ENCODE peak calls at places on chromosomes 12 and 14, in six cellular contexts. One of them, this sample, is unnamed. For H3K4me1, the result is how much of the 10 kb centered on the place peaks cover.

GRCh38 chr14:104280085-104280901 is 141.9 kb downstream of the KIF26A start:
- DNase-seq in tibial artery: peak
- DNase-seq in IMR-90: no peak
- DNase-seq in Panc1: no peak
- DNase-seq in K562: no peak
- DNase-seq in upper lobe of right lung: peak
- DNase-seq in this sample: peak

GRCh38 chr12:26631846-26632245 is 201.1 kb downstream of the ITPR2 start:
- DNase-seq in Panc1: no peak
- DNase-seq in tibial artery: no peak
- DNase-seq in IMR-90: peak
- DNase-seq in K562: no peak
- DNase-seq in upper lobe of right lung: no peak
- DNase-seq in this sample: peak

GRCh38 chr12:9856154-9856553 is 13.0 kb downstream of the CLEC2B start:
- DNase-seq in Panc1: no peak
- DNase-seq in tibial artery: no peak
- DNase-seq in upper lobe of right lung: no peak
- DNase-seq in IMR-90: no peak
- DNase-seq in K562: no peak
- DNase-seq in this sample: no peak

GRCh38 chr12:8697476-8698131 is at the start of gene RIMKLB:
- DNase-seq in tibial artery: peak
- DNase-seq in IMR-90: peak
- DNase-seq in upper lobe of right lung: peak
- DNase-seq in Panc1: no peak
- DNase-seq in K562: peak
- DNase-seq in this sample: peak

GRCh38 chr14:93303659-93304058 is 29.2 kb downstream of the BTBD7 start:
- DNase-seq in K562: peak
- DNase-seq in tibial artery: no peak
- DNase-seq in upper lobe of right lung: no peak
- DNase-seq in Panc1: no peak
- DNase-seq in IMR-90: no peak
- DNase-seq in this sample: no peak

GRCh38 chr14:65333926-65334687 is 78.4 kb upstream of the FUT8 start:
- DNase-seq in Panc1: no peak
- DNase-seq in IMR-90: peak
- DNase-seq in upper lobe of right lung: no peak
- DNase-seq in tibial artery: no peak
- DNase-seq in K562: no peak
- DNase-seq in this sample: no peak

GRCh38 chr12:25723286-25723685 is 170.2 kb upstream of the LMNTD1 start:
- DNase-seq in Panc1: no peak
- DNase-seq in K562: no peak
- DNase-seq in tibial artery: no peak
- DNase-seq in IMR-90: peak
- DNase-seq in upper lobe of right lung: no peak
- DNase-seq in this sample: no peak

GRCh38 chr14:63896278-63896720 is 43.5 kb downstream of the SYNE2 start:
- DNase-seq in IMR-90: peak
- DNase-seq in K562: no peak
- DNase-seq in upper lobe of right lung: no peak
- DNase-seq in tibial artery: peak
- DNase-seq in Panc1: no peak
- DNase-seq in this sample: no peak

GRCh38 chr12:23049180-23049579 is 424.2 kb downstream of the ETNK1 start:
- DNase-seq in Panc1: no peak
- DNase-seq in IMR-90: peak
- DNase-seq in tibial artery: no peak
- DNase-seq in upper lobe of right lung: no peak
- DNase-seq in K562: no peak
- DNase-seq in this sample: no peak

GRCh38 chr14:33249361-33249760 is 310.7 kb downstream of the NPAS3 start:
- DNase-seq in IMR-90: no peak
- DNase-seq in Panc1: no peak
- DNase-seq in K562: no peak
- DNase-seq in tibial artery: no peak
- DNase-seq in upper lobe of right lung: no peak
- DNase-seq in this sample: no peak

GRCh38 chr12:113292091-113292490 is 42.8 kb downstream of the SLC8B1 start:
- DNase-seq in Panc1: no peak
- DNase-seq in IMR-90: peak
- DNase-seq in K562: no peak
- DNase-seq in upper lobe of right lung: no peak
- DNase-seq in tibial artery: no peak
- DNase-seq in this sample: peak

GRCh38 chr14:42214981-42215491 is 608.4 kb downstream of the LRFN5 start:
- DNase-seq in tibial artery: no peak
- DNase-seq in upper lobe of right lung: no peak
- DNase-seq in IMR-90: peak
- DNase-seq in K562: no peak
- DNase-seq in Panc1: peak
- DNase-seq in this sample: peak

GRCh38 chr12:76346236-76346635 is 2.0 kb downstream of the BBS10 start:
- DNase-seq in Panc1: no peak
- DNase-seq in tibial artery: no peak
- DNase-seq in K562: no peak
- DNase-seq in IMR-90: peak
- DNase-seq in upper lobe of right lung: no peak
- DNase-seq in this sample: no peak

GRCh38 chr12:76345569-76345968 is 2.6 kb downstream of the BBS10 start:
- DNase-seq in K562: no peak
- DNase-seq in Panc1: no peak
- DNase-seq in IMR-90: no peak
- DNase-seq in upper lobe of right lung: no peak
- DNase-seq in tibial artery: no peak
- DNase-seq in this sample: no peak

GRCh38 chr12:76346798-76347420 is 1.3 kb downstream of the BBS10 start:
- DNase-seq in upper lobe of right lung: no peak
- DNase-seq in tibial artery: no peak
- DNase-seq in IMR-90: peak
- DNase-seq in K562: peak
- DNase-seq in Panc1: no peak
- DNase-seq in this sample: no peak

GRCh38 chr12:76348079-76348901 is at the start of gene BBS10:
- DNase-seq in upper lobe of right lung: peak
- DNase-seq in Panc1: no peak
- DNase-seq in K562: peak
- DNase-seq in IMR-90: peak
- DNase-seq in tibial artery: peak
- DNase-seq in this sample: peak
- TF ChIP-seq CTCF in upper lobe of right lung: peak
- TF ChIP-seq CTCF in Panc1: peak
- TF ChIP-seq CTCF in K562: peak
- TF ChIP-seq CTCF in IMR-90: peak
- TF ChIP-seq CTCF in tibial artery: peak
- TF ChIP-seq CTCF in this sample: peak

GRCh38 chr12:101933866-101934514 is 56.6 kb downstream of the DRAM1 start:
- DNase-seq in upper lobe of right lung: no peak
- DNase-seq in tibial artery: peak
- DNase-seq in K562: no peak
- DNase-seq in IMR-90: no peak
- DNase-seq in Panc1: no peak
- DNase-seq in this sample: no peak
- H3K4me1 ChIP-seq in upper lobe of right lung: under half
- H3K4me1 ChIP-seq in tibial artery: under half
- H3K4me1 ChIP-seq in K562: under half
- H3K4me1 ChIP-seq in IMR-90: under half
- H3K4me1 ChIP-seq in Panc1: under half
- H3K4me1 ChIP-seq in this sample: under half

DNA sequence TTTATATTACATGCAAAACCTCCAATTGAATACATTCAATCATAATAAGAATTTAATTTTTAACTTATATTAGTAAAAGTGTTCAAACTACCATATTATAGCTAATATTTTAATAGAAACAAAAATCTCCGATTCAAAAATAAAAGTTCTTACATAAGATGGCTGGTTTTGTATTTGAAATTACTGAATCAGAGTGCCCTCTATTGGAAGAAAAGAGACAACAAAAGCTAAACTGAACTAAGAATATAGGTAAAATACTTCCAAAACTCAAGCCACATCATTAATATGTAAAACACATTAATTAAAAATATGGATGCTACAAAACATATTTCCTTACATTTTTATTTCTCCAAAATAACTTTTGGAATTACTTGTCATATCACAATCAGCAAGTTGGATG is 120.3 kb downstream of the GARIN6 start:
- DNase-seq in upper lobe of right lung: no peak
- DNase-seq in Panc1: no peak
- DNase-seq in IMR-90: peak
- DNase-seq in tibial artery: no peak
- DNase-seq in K562: no peak
- DNase-seq in this sample: no peak
- TF ChIP-seq CTCF in upper lobe of right lung: peak
- TF ChIP-seq CTCF in Panc1: peak
- TF ChIP-seq CTCF in IMR-90: peak
- TF ChIP-seq CTCF in tibial artery: peak
- TF ChIP-seq CTCF in K562: no peak
- TF ChIP-seq CTCF in this sample: peak

GRCh38 chr12:32083489-32083888 is 23.2 kb upstream of the BICD1 start:
- DNase-seq in upper lobe of right lung: no peak
- DNase-seq in IMR-90: peak
- DNase-seq in K562: no peak
- DNase-seq in Panc1: no peak
- DNase-seq in tibial artery: no peak
- DNase-seq in this sample: no peak

GRCh38 chr12:32084017-32084688 is 22.5 kb upstream of the BICD1 start:
- DNase-seq in tibial artery: no peak
- DNase-seq in K562: no peak
- DNase-seq in Panc1: no peak
- DNase-seq in upper lobe of right lung: no peak
- DNase-seq in IMR-90: no peak
- DNase-seq in this sample: no peak

GRCh38 chr12:32084753-32085152 is 21.9 kb upstream of the BICD1 start:
- DNase-seq in tibial artery: no peak
- DNase-seq in K562: no peak
- DNase-seq in Panc1: no peak
- DNase-seq in upper lobe of right lung: no peak
- DNase-seq in IMR-90: no peak
- DNase-seq in this sample: no peak

DNA sequence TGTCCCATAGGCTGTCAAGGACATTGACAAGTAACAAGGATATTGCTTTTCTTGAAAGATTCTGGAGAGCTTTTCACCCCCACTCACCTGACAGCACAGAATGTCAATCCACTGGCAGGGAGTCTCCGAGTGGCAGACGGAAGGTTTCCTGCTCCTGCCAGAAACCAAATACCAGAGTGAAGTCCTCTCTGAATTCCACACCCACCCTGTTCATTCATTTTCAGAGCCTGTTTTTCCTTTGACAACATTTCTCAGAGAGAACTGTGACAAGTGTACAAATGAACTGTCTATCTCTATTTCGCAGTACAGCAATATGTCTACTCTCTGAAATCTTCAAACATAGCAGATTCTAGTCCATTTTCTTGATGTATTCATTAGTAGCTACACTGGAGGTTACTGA is 26.2 kb upstream of the BICD1 start:
- DNase-seq in tibial artery: no peak
- DNase-seq in upper lobe of right lung: no peak
- DNase-seq in Panc1: no peak
- DNase-seq in IMR-90: no peak
- DNase-seq in K562: no peak
- DNase-seq in this sample: no peak
- H3K4me1 ChIP-seq in tibial artery: under half
- H3K4me1 ChIP-seq in upper lobe of right lung: under half
- H3K4me1 ChIP-seq in Panc1: under half
- H3K4me1 ChIP-seq in IMR-90: under half
- H3K4me1 ChIP-seq in K562: under half
- H3K4me1 ChIP-seq in this sample: under half

GRCh38 chr14:52553671-52554575 is 1.3 kb downstream of the GPR137C start:
- DNase-seq in upper lobe of right lung: peak
- DNase-seq in Panc1: no peak
- DNase-seq in tibial artery: peak
- DNase-seq in K562: peak
- DNase-seq in IMR-90: peak
- DNase-seq in this sample: peak
- TF ChIP-seq CTCF in upper lobe of right lung: no peak
- TF ChIP-seq CTCF in Panc1: no peak
- TF ChIP-seq CTCF in tibial artery: no peak
- TF ChIP-seq CTCF in K562: no peak
- TF ChIP-seq CTCF in IMR-90: no peak
- TF ChIP-seq CTCF in this sample: no peak

GRCh38 chr14:101819251-101819990 is 57.9 kb downstream of the PPP2R5C start:
- DNase-seq in IMR-90: no peak
- DNase-seq in upper lobe of right lung: no peak
- DNase-seq in K562: no peak
- DNase-seq in tibial artery: no peak
- DNase-seq in Panc1: no peak
- DNase-seq in this sample: no peak
- H3K4me1 ChIP-seq in IMR-90: under half
- H3K4me1 ChIP-seq in upper lobe of right lung: under half
- H3K4me1 ChIP-seq in K562: under half
- H3K4me1 ChIP-seq in tibial artery: under half
- H3K4me1 ChIP-seq in Panc1: under half
- H3K4me1 ChIP-seq in this sample: under half

DNA sequence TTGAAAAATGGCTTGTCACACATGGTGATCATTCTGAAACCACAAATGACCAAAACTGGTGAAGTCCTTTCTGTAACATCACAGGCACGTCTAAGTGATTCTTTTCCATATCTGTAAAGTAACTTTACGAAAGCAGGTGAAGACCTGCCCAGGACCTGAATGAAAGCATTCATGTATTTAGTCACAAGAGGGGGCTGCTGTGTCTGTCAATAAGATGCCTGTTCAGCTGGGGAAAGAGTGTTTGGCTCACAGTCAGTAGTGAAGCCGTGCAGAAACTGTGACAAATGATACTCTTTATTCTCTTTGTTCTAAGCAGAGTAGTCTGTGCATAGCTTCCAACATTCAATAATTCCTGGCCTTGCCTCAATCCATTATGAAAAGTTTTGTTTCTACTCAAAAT is 373.5 kb upstream of the OR4E1 start:
- DNase-seq in IMR-90: no peak
- DNase-seq in tibial artery: no peak
- DNase-seq in upper lobe of right lung: no peak
- DNase-seq in Panc1: no peak
- DNase-seq in K562: no peak
- DNase-seq in this sample: no peak
- TF ChIP-seq CTCF in IMR-90: peak
- TF ChIP-seq CTCF in tibial artery: no peak
- TF ChIP-seq CTCF in upper lobe of right lung: peak
- TF ChIP-seq CTCF in Panc1: peak
- TF ChIP-seq CTCF in K562: peak
- TF ChIP-seq CTCF in this sample: no peak

This sample was measured in osteoblast.